ENCODE peak calls at places on chromosomes 2 and 18, in four cellular contexts. One of them, this sample, is unnamed.

GRCh38 chr2:72990695-72991438 is 73.5 kb downstream of the EMX1 start:
- DNase-seq in stimulated activated CD4-positive, alpha-beta T cell treated with anti-CD3 and anti-CD28 coated beads, Interleukin-2, amount 100 ng/mL, for 48 hours: no peak
- DNase-seq in AG08396: no peak
- DNase-seq in lower lobe of right lung: no peak
- DNase-seq in this sample: no peak

GRCh38 chr2:48085888-48086287 is 179.6 kb upstream of the FBXO11 start:
- DNase-seq in stimulated activated CD4-positive, alpha-beta T cell treated with anti-CD3 and anti-CD28 coated beads, Interleukin-2, amount 100 ng/mL, for 48 hours: no peak
- DNase-seq in AG08396: no peak
- DNase-seq in lower lobe of right lung: no peak
- DNase-seq in this sample: no peak

GRCh38 chr2:45009928-45010705 is 865 bp upstream of the SIX2 start:
- DNase-seq in stimulated activated CD4-positive, alpha-beta T cell treated with anti-CD3 and anti-CD28 coated beads, Interleukin-2, amount 100 ng/mL, for 48 hours: no peak
- DNase-seq in AG08396: peak
- DNase-seq in lower lobe of right lung: no peak
- DNase-seq in this sample: peak

GRCh38 chr2:27795868-27796277 is 24.4 kb downstream of the MRPL33 start:
- DNase-seq in stimulated activated CD4-positive, alpha-beta T cell treated with anti-CD3 and anti-CD28 coated beads, Interleukin-2, amount 100 ng/mL, for 48 hours: no peak
- DNase-seq in AG08396: no peak
- DNase-seq in lower lobe of right lung: no peak
- DNase-seq in this sample: no peak

GRCh38 chr2:30276455-30276911 is 45.1 kb downstream of the LBH start:
- DNase-seq in stimulated activated CD4-positive, alpha-beta T cell treated with anti-CD3 and anti-CD28 coated beads, Interleukin-2, amount 100 ng/mL, for 48 hours: no peak
- DNase-seq in AG08396: no peak
- DNase-seq in lower lobe of right lung: no peak
- DNase-seq in this sample: no peak

GRCh38 chr2:239399404-239399999 is 1.3 kb downstream of the HDAC4 start:
- DNase-seq in stimulated activated CD4-positive, alpha-beta T cell treated with anti-CD3 and anti-CD28 coated beads, Interleukin-2, amount 100 ng/mL, for 48 hours: peak
- DNase-seq in AG08396: no peak
- DNase-seq in lower lobe of right lung: no peak
- DNase-seq in this sample: no peak

GRCh38 chr18:45006934-45007333 is 326.2 kb downstream of the SETBP1 start:
- DNase-seq in stimulated activated CD4-positive, alpha-beta T cell treated with anti-CD3 and anti-CD28 coated beads, Interleukin-2, amount 100 ng/mL, for 48 hours: no peak
- DNase-seq in AG08396: peak
- DNase-seq in lower lobe of right lung: no peak
- DNase-seq in this sample: peak

GRCh38 chr2:203451011-203451410 is 84.1 kb downstream of the RAPH1 start:
- DNase-seq in stimulated activated CD4-positive, alpha-beta T cell treated with anti-CD3 and anti-CD28 coated beads, Interleukin-2, amount 100 ng/mL, for 48 hours: no peak
- DNase-seq in AG08396: no peak
- DNase-seq in lower lobe of right lung: no peak
- DNase-seq in this sample: peak

GRCh38 chr18:25503567-25504081 is 151.7 kb upstream of the ZNF521 start:
- DNase-seq in stimulated activated CD4-positive, alpha-beta T cell treated with anti-CD3 and anti-CD28 coated beads, Interleukin-2, amount 100 ng/mL, for 48 hours: no peak
- DNase-seq in AG08396: peak
- DNase-seq in lower lobe of right lung: no peak
- DNase-seq in this sample: peak

GRCh38 chr2:55838653-55839052 is 84.9 kb downstream of the EFEMP1 start:
- DNase-seq in stimulated activated CD4-positive, alpha-beta T cell treated with anti-CD3 and anti-CD28 coated beads, Interleukin-2, amount 100 ng/mL, for 48 hours: no peak
- DNase-seq in AG08396: no peak
- DNase-seq in lower lobe of right lung: no peak
- DNase-seq in this sample: no peak

GRCh38 chr18:54260376-54261072 is 8.8 kb upstream of the POLI start:
- DNase-seq in stimulated activated CD4-positive, alpha-beta T cell treated with anti-CD3 and anti-CD28 coated beads, Interleukin-2, amount 100 ng/mL, for 48 hours: no peak
- DNase-seq in AG08396: no peak
- DNase-seq in lower lobe of right lung: peak
- DNase-seq in this sample: no peak

GRCh38 chr2:101817488-101817887 is 120.0 kb downstream of the MAP4K4 start:
- DNase-seq in stimulated activated CD4-positive, alpha-beta T cell treated with anti-CD3 and anti-CD28 coated beads, Interleukin-2, amount 100 ng/mL, for 48 hours: no peak
- DNase-seq in AG08396: no peak
- DNase-seq in lower lobe of right lung: no peak
- DNase-seq in this sample: no peak

GRCh38 chr2:25349397-25349796 is 7.7 kb upstream of the DNMT3A start:
- DNase-seq in stimulated activated CD4-positive, alpha-beta T cell treated with anti-CD3 and anti-CD28 coated beads, Interleukin-2, amount 100 ng/mL, for 48 hours: no peak
- DNase-seq in AG08396: peak
- DNase-seq in lower lobe of right lung: no peak
- DNase-seq in this sample: peak

GRCh38 chr2:70702711-70703395 is 65.1 kb downstream of the ADD2 start:
- DNase-seq in stimulated activated CD4-positive, alpha-beta T cell treated with anti-CD3 and anti-CD28 coated beads, Interleukin-2, amount 100 ng/mL, for 48 hours: no peak
- DNase-seq in AG08396: no peak
- DNase-seq in lower lobe of right lung: no peak
- DNase-seq in this sample: no peak

GRCh38 chr18:24136967-24137373 is 1.9 kb upstream of the CABYR start:
- DNase-seq in stimulated activated CD4-positive, alpha-beta T cell treated with anti-CD3 and anti-CD28 coated beads, Interleukin-2, amount 100 ng/mL, for 48 hours: no peak
- DNase-seq in AG08396: no peak
- DNase-seq in lower lobe of right lung: no peak
- DNase-seq in this sample: no peak

GRCh38 chr18:41391616-41392610 is 563.1 kb upstream of the PIK3C3 start:
- DNase-seq in stimulated activated CD4-positive, alpha-beta T cell treated with anti-CD3 and anti-CD28 coated beads, Interleukin-2, amount 100 ng/mL, for 48 hours: no peak
- DNase-seq in AG08396: peak
- DNase-seq in lower lobe of right lung: peak
- DNase-seq in this sample: peak

GRCh38 chr18:9792565-9793226 is 84.6 kb downstream of the RAB31 start:
- DNase-seq in stimulated activated CD4-positive, alpha-beta T cell treated with anti-CD3 and anti-CD28 coated beads, Interleukin-2, amount 100 ng/mL, for 48 hours: peak
- DNase-seq in AG08396: no peak
- DNase-seq in lower lobe of right lung: no peak
- DNase-seq in this sample: no peak

GRCh38 chr2:195498176-195498575 is 158.8 kb upstream of the SLC39A10 start:
- DNase-seq in stimulated activated CD4-positive, alpha-beta T cell treated with anti-CD3 and anti-CD28 coated beads, Interleukin-2, amount 100 ng/mL, for 48 hours: peak
- DNase-seq in AG08396: no peak
- DNase-seq in lower lobe of right lung: no peak
- DNase-seq in this sample: no peak

GRCh38 chr18:9835112-9835755 is 50.5 kb upstream of the TXNDC2 start:
- DNase-seq in stimulated activated CD4-positive, alpha-beta T cell treated with anti-CD3 and anti-CD28 coated beads, Interleukin-2, amount 100 ng/mL, for 48 hours: no peak
- DNase-seq in AG08396: no peak
- DNase-seq in lower lobe of right lung: no peak
- DNase-seq in this sample: no peak

GRCh38 chr2:218895758-218896500 is 15.3 kb downstream of the WNT10A start:
- DNase-seq in stimulated activated CD4-positive, alpha-beta T cell treated with anti-CD3 and anti-CD28 coated beads, Interleukin-2, amount 100 ng/mL, for 48 hours: no peak
- DNase-seq in AG08396: peak
- DNase-seq in lower lobe of right lung: no peak
- DNase-seq in this sample: no peak

GRCh38 chr18:76209597-76209996 is 285.4 kb downstream of the ZNF516 start:
- DNase-seq in stimulated activated CD4-positive, alpha-beta T cell treated with anti-CD3 and anti-CD28 coated beads, Interleukin-2, amount 100 ng/mL, for 48 hours: no peak
- DNase-seq in AG08396: peak
- DNase-seq in lower lobe of right lung: no peak
- DNase-seq in this sample: peak

GRCh38 chr18:57814555-57814954 is 11.4 kb upstream of the ATP8B1 start:
- DNase-seq in stimulated activated CD4-positive, alpha-beta T cell treated with anti-CD3 and anti-CD28 coated beads, Interleukin-2, amount 100 ng/mL, for 48 hours: no peak
- DNase-seq in AG08396: no peak
- DNase-seq in lower lobe of right lung: no peak
- DNase-seq in this sample: no peak

GRCh38 chr2:64227603-64228125 is 83.4 kb upstream of the PELI1 start:
- DNase-seq in stimulated activated CD4-positive, alpha-beta T cell treated with anti-CD3 and anti-CD28 coated beads, Interleukin-2, amount 100 ng/mL, for 48 hours: no peak
- DNase-seq in AG08396: no peak
- DNase-seq in lower lobe of right lung: no peak
- DNase-seq in this sample: no peak

GRCh38 chr2:105243961-105244360 is 2.4 kb downstream of the GPR45 start:
- DNase-seq in stimulated activated CD4-positive, alpha-beta T cell treated with anti-CD3 and anti-CD28 coated beads, Interleukin-2, amount 100 ng/mL, for 48 hours: no peak
- DNase-seq in AG08396: no peak
- DNase-seq in lower lobe of right lung: no peak
- DNase-seq in this sample: no peak

GRCh38 chr2:219490600-219491130 is 8.0 kb upstream of the GMPPA start:
- DNase-seq in stimulated activated CD4-positive, alpha-beta T cell treated with anti-CD3 and anti-CD28 coated beads, Interleukin-2, amount 100 ng/mL, for 48 hours: no peak
- DNase-seq in AG08396: no peak
- DNase-seq in lower lobe of right lung: no peak
- DNase-seq in this sample: no peak

GRCh38 chr2:238457927-238458324 is 31.2 kb downstream of the ASB1 start:
- DNase-seq in stimulated activated CD4-positive, alpha-beta T cell treated with anti-CD3 and anti-CD28 coated beads, Interleukin-2, amount 100 ng/mL, for 48 hours: no peak
- DNase-seq in AG08396: no peak
- DNase-seq in lower lobe of right lung: no peak
- DNase-seq in this sample: peak

GRCh38 chr18:29879763-29880162 is 1162.8 kb downstream of the DSC3 start:
- DNase-seq in stimulated activated CD4-positive, alpha-beta T cell treated with anti-CD3 and anti-CD28 coated beads, Interleukin-2, amount 100 ng/mL, for 48 hours: no peak
- DNase-seq in AG08396: no peak
- DNase-seq in lower lobe of right lung: no peak
- DNase-seq in this sample: no peak

GRCh38 chr2:205235434-205235833 is 446.9 kb upstream of the NRP2 start:
- DNase-seq in stimulated activated CD4-positive, alpha-beta T cell treated with anti-CD3 and anti-CD28 coated beads, Interleukin-2, amount 100 ng/mL, for 48 hours: no peak
- DNase-seq in AG08396: no peak
- DNase-seq in lower lobe of right lung: no peak
- DNase-seq in this sample: no peak